ENCODE peak calls at places on chromosome 11, in five cellular contexts. One of them, this sample, is unnamed.

GRCh38 chr11:14620027-14620511 is 23.5 kb upstream of the PDE3B start:
- DNase-seq in NCI-H2029 treated with DMSO at 0.1 percent for 48 hours: no peak
- DNase-seq in NCI-H1417: no peak
- DNase-seq in astrocyte of the hippocampus: peak
- DNase-seq in GM04503: no peak
- DNase-seq in this sample: peak

GRCh38 chr11:72781313-72782080 is 12.3 kb downstream of the STARD10 start:
- DNase-seq in astrocyte of the hippocampus: peak
- DNase-seq in NCI-H2029 treated with DMSO at 0.1 percent for 48 hours: no peak
- DNase-seq in NCI-H1417: peak
- DNase-seq in GM04503: no peak
- DNase-seq in this sample: no peak

GRCh38 chr11:86193297-86194095 is 51.1 kb upstream of the EED start:
- DNase-seq in astrocyte of the hippocampus: peak
- DNase-seq in GM04503: no peak
- DNase-seq in NCI-H1417: peak
- DNase-seq in NCI-H2029 treated with DMSO at 0.1 percent for 48 hours: peak
- DNase-seq in this sample: no peak

GRCh38 chr11:118629761-118630661 is 22.6 kb downstream of the PHLDB1 start:
- DNase-seq in NCI-H2029 treated with DMSO at 0.1 percent for 48 hours: peak
- DNase-seq in astrocyte of the hippocampus: no peak
- DNase-seq in GM04503: no peak
- DNase-seq in NCI-H1417: no peak
- DNase-seq in this sample: no peak

GRCh38 chr11:70159612-70160570 is 43.2 kb upstream of the FADD start:
- DNase-seq in astrocyte of the hippocampus: peak
- DNase-seq in NCI-H2029 treated with DMSO at 0.1 percent for 48 hours: no peak
- DNase-seq in NCI-H1417: no peak
- DNase-seq in GM04503: no peak
- DNase-seq in this sample: peak

GRCh38 chr11:123976770-123977560 is 616 bp downstream of the OR10S1 start:
- DNase-seq in NCI-H1417: no peak
- DNase-seq in NCI-H2029 treated with DMSO at 0.1 percent for 48 hours: no peak
- DNase-seq in astrocyte of the hippocampus: no peak
- DNase-seq in GM04503: no peak
- DNase-seq in this sample: no peak

GRCh38 chr11:46335271-46335670 is 12.0 kb upstream of the DGKZ start:
- DNase-seq in NCI-H2029 treated with DMSO at 0.1 percent for 48 hours: no peak
- DNase-seq in GM04503: no peak
- DNase-seq in astrocyte of the hippocampus: no peak
- DNase-seq in NCI-H1417: no peak
- DNase-seq in this sample: no peak

GRCh38 chr11:37502202-37502601 is 904.2 kb upstream of the RAG2 start:
- DNase-seq in NCI-H1417: no peak
- DNase-seq in GM04503: no peak
- DNase-seq in NCI-H2029 treated with DMSO at 0.1 percent for 48 hours: no peak
- DNase-seq in astrocyte of the hippocampus: no peak
- DNase-seq in this sample: no peak

GRCh38 chr11:2922635-2923034 is 6.6 kb downstream of the PHLDA2 start:
- DNase-seq in astrocyte of the hippocampus: no peak
- DNase-seq in GM04503: no peak
- DNase-seq in NCI-H1417: no peak
- DNase-seq in NCI-H2029 treated with DMSO at 0.1 percent for 48 hours: no peak
- DNase-seq in this sample: no peak

GRCh38 chr11:74932169-74932568 is 16.7 kb downstream of the XRRA1 start:
- DNase-seq in astrocyte of the hippocampus: peak
- DNase-seq in GM04503: no peak
- DNase-seq in NCI-H1417: no peak
- DNase-seq in NCI-H2029 treated with DMSO at 0.1 percent for 48 hours: no peak
- DNase-seq in this sample: no peak

GRCh38 chr11:19368726-19369364 is 128.1 kb upstream of the E2F8 start:
- DNase-seq in NCI-H1417: peak
- DNase-seq in GM04503: peak
- DNase-seq in NCI-H2029 treated with DMSO at 0.1 percent for 48 hours: no peak
- DNase-seq in astrocyte of the hippocampus: no peak
- DNase-seq in this sample: peak

GRCh38 chr11:15843309-15843857 is 513.0 kb downstream of the SOX6 start:
- DNase-seq in NCI-H1417: peak
- DNase-seq in GM04503: no peak
- DNase-seq in NCI-H2029 treated with DMSO at 0.1 percent for 48 hours: peak
- DNase-seq in astrocyte of the hippocampus: peak
- DNase-seq in this sample: no peak

GRCh38 chr11:504053-504993 is 2.7 kb downstream of the RNH1 start:
- DNase-seq in GM04503: peak
- DNase-seq in NCI-H1417: no peak
- DNase-seq in astrocyte of the hippocampus: peak
- DNase-seq in NCI-H2029 treated with DMSO at 0.1 percent for 48 hours: no peak
- DNase-seq in this sample: no peak

GRCh38 chr11:11463397-11463796 is 110.3 kb upstream of the CSNK2A3 start:
- DNase-seq in GM04503: no peak
- DNase-seq in NCI-H2029 treated with DMSO at 0.1 percent for 48 hours: no peak
- DNase-seq in astrocyte of the hippocampus: no peak
- DNase-seq in NCI-H1417: peak
- DNase-seq in this sample: no peak

GRCh38 chr11:60913793-60914619 is at the start of gene TMEM109:
- DNase-seq in GM04503: peak
- DNase-seq in astrocyte of the hippocampus: peak
- DNase-seq in NCI-H2029 treated with DMSO at 0.1 percent for 48 hours: peak
- DNase-seq in NCI-H1417: peak
- DNase-seq in this sample: peak

GRCh38 chr11:96013459-96014213 is 89.7 kb upstream of the MTMR2 start:
- DNase-seq in astrocyte of the hippocampus: no peak
- DNase-seq in NCI-H1417: no peak
- DNase-seq in NCI-H2029 treated with DMSO at 0.1 percent for 48 hours: no peak
- DNase-seq in GM04503: no peak
- DNase-seq in this sample: no peak

GRCh38 chr11:23991140-23991539 is 505.7 kb upstream of the LUZP2 start:
- DNase-seq in NCI-H1417: no peak
- DNase-seq in NCI-H2029 treated with DMSO at 0.1 percent for 48 hours: no peak
- DNase-seq in GM04503: peak
- DNase-seq in astrocyte of the hippocampus: peak
- DNase-seq in this sample: peak

GRCh38 chr11:34105957-34106504 is 602 bp downstream of the NAT10 start:
- DNase-seq in NCI-H2029 treated with DMSO at 0.1 percent for 48 hours: no peak
- DNase-seq in GM04503: no peak
- DNase-seq in astrocyte of the hippocampus: no peak
- DNase-seq in NCI-H1417: no peak
- DNase-seq in this sample: no peak

GRCh38 chr11:115980336-115980735 is 476.1 kb upstream of the CADM1 start:
- DNase-seq in astrocyte of the hippocampus: no peak
- DNase-seq in NCI-H2029 treated with DMSO at 0.1 percent for 48 hours: no peak
- DNase-seq in NCI-H1417: no peak
- DNase-seq in GM04503: no peak
- DNase-seq in this sample: no peak

GRCh38 chr11:61908730-61909622 is 8.4 kb downstream of the RAB3IL1 start:
- DNase-seq in astrocyte of the hippocampus: no peak
- DNase-seq in NCI-H2029 treated with DMSO at 0.1 percent for 48 hours: no peak
- DNase-seq in NCI-H1417: no peak
- DNase-seq in GM04503: no peak
- DNase-seq in this sample: no peak

GRCh38 chr11:76699461-76700091 is 29.0 kb upstream of the LRRC32 start:
- DNase-seq in NCI-H1417: no peak
- DNase-seq in GM04503: no peak
- DNase-seq in astrocyte of the hippocampus: no peak
- DNase-seq in NCI-H2029 treated with DMSO at 0.1 percent for 48 hours: no peak
- DNase-seq in this sample: no peak

GRCh38 chr11:102669664-102670063 is 35.9 kb downstream of the MMP27 start:
- DNase-seq in GM04503: no peak
- DNase-seq in NCI-H2029 treated with DMSO at 0.1 percent for 48 hours: no peak
- DNase-seq in NCI-H1417: no peak
- DNase-seq in astrocyte of the hippocampus: peak
- DNase-seq in this sample: no peak

GRCh38 chr11:130448416-130449068 is at the start of gene ADAMTS15:
- DNase-seq in NCI-H1417: peak
- DNase-seq in NCI-H2029 treated with DMSO at 0.1 percent for 48 hours: peak
- DNase-seq in astrocyte of the hippocampus: peak
- DNase-seq in GM04503: no peak
- DNase-seq in this sample: peak

GRCh38 chr11:70695086-70695960 is 297.0 kb downstream of the CTTN start:
- DNase-seq in astrocyte of the hippocampus: no peak
- DNase-seq in GM04503: no peak
- DNase-seq in NCI-H1417: no peak
- DNase-seq in NCI-H2029 treated with DMSO at 0.1 percent for 48 hours: no peak
- DNase-seq in this sample: no peak

GRCh38 chr11:35347173-35347878 is 72.0 kb downstream of the SLC1A2 start:
- DNase-seq in astrocyte of the hippocampus: no peak
- DNase-seq in GM04503: no peak
- DNase-seq in NCI-H2029 treated with DMSO at 0.1 percent for 48 hours: no peak
- DNase-seq in NCI-H1417: no peak
- DNase-seq in this sample: no peak

GRCh38 chr11:34426766-34427170 is 12.0 kb upstream of the CAT start:
- DNase-seq in NCI-H2029 treated with DMSO at 0.1 percent for 48 hours: no peak
- DNase-seq in astrocyte of the hippocampus: no peak
- DNase-seq in NCI-H1417: no peak
- DNase-seq in GM04503: peak
- DNase-seq in this sample: peak

This sample was measured in AG09319.